ENCODE peak calls at places on chromosomes 11 and 22, in six cellular contexts. Q is CD4-positive, alpha-beta T cell; G is HFFc6; Y is neural crest cell; H is B cell; S is prostate gland. M is an unnamed sample.

GRCh38 chr11:331332-332060 is 10.8 kb upstream of the IFITM3 start:
- DNase-seq in Q (no peak), G (no peak), Y (no peak), H (no peak), S (no peak), M (no peak)

GRCh38 chr22:50317178-50317577 is 9.6 kb downstream of the DENND6B start:
- DNase-seq in Q (no peak), G (no peak), Y (no peak), H (no peak), S (no peak), M (peak)

GRCh38 chr11:68685656-68686380 is 1.5 kb downstream of the GAL start:
- DNase-seq in Q (no peak), G (no peak), Y (no peak), H (peak), S (no peak), M (no peak)

GRCh38 chr11:85948884-85949283 is 93.7 kb downstream of the CCDC83 start:
- DNase-seq in Q (no peak), G (no peak), Y (no peak), H (no peak), S (no peak), M (no peak)

GRCh38 chr22:26161746-26162145 is 7.5 kb upstream of the SEZ6L start:
- DNase-seq in Q (no peak), G (no peak), Y (no peak), H (no peak), S (no peak), M (no peak)

GRCh38 chr11:78331711-78332110 is 85.9 kb downstream of the GAB2 start:
- DNase-seq in Q (no peak), G (no peak), Y (peak), H (no peak), S (no peak), M (no peak)

GRCh38 chr11:12807621-12808020 is 133.4 kb downstream of the TEAD1 start:
- DNase-seq in Q (no peak), G (no peak), Y (no peak), H (no peak), S (no peak), M (no peak)

GRCh38 chr11:2825886-2826678 is 59.5 kb downstream of the CDKN1C start:
- DNase-seq in Q (no peak), G (peak), Y (no peak), H (no peak), S (peak), M (no peak)

GRCh38 chr11:116782728-116783127 is 5.1 kb downstream of the ZPR1 start:
- DNase-seq in Q (no peak), G (peak), Y (no peak), H (no peak), S (no peak), M (no peak)

GRCh38 chr11:64204464-64204989 is 2.0 kb upstream of the FERMT3 start:
- DNase-seq in Q (peak), G (peak), Y (peak), H (peak), S (peak), M (peak)

GRCh38 chr22:23696326-23696851 is 5.6 kb downstream of the RGL4 start:
- DNase-seq in Q (peak), G (no peak), Y (no peak), H (peak), S (no peak), M (peak)

GRCh38 chr11:128494418-128495332 is 92.7 kb downstream of the ETS1 start:
- DNase-seq in Q (no peak), G (no peak), Y (no peak), H (no peak), S (no peak), M (no peak)

GRCh38 chr11:12802418-12803085 is 128.3 kb downstream of the TEAD1 start:
- DNase-seq in Q (no peak), G (peak), Y (no peak), H (no peak), S (peak), M (no peak)

GRCh38 chr22:39661842-39662676 is 91.5 kb downstream of the CACNA1I start:
- DNase-seq in Q (peak), G (no peak), Y (no peak), H (peak), S (no peak), M (no peak)

GRCh38 chr22:20316217-20316843 is 3.5 kb downstream of the DGCR6L start:
- DNase-seq in Q (peak), G (no peak), Y (no peak), H (no peak), S (peak), M (no peak)

GRCh38 chr11:30740071-30740470 is 153.9 kb upstream of the MPPED2 start:
- DNase-seq in Q (no peak), G (no peak), Y (no peak), H (no peak), S (no peak), M (no peak)

GRCh38 chr11:47494996-47495855 is 46.3 kb upstream of the RAPSN start:
- DNase-seq in Q (no peak), G (no peak), Y (no peak), H (no peak), S (no peak), M (no peak)

GRCh38 chr11:14075118-14075601 is 112.6 kb downstream of the SPON1 start:
- DNase-seq in Q (peak), G (no peak), Y (no peak), H (no peak), S (no peak), M (no peak)

GRCh38 chr22:49528420-49528720 is 299.3 kb downstream of the BRD1 start:
- DNase-seq in Q (no peak), G (no peak), Y (no peak), H (no peak), S (no peak), M (no peak)

GRCh38 chr11:120168960-120169681 is 31.2 kb upstream of the TRIM29 start:
- DNase-seq in Q (peak), G (no peak), Y (peak), H (peak), S (peak), M (peak)

GRCh38 chr11:134049303-134049702 is 19.6 kb upstream of the JAM3 start:
- DNase-seq in Q (no peak), G (no peak), Y (no peak), H (no peak), S (no peak), M (no peak)

GRCh38 chr22:48696371-48696770 is 1131.3 kb downstream of the BRD1 start:
- DNase-seq in Q (no peak), G (no peak), Y (no peak), H (no peak), S (no peak), M (no peak)

GRCh38 chr11:111410951-111411350 is 31.9 kb upstream of the POU2AF1 start:
- DNase-seq in Q (no peak), G (no peak), Y (no peak), H (no peak), S (no peak), M (no peak)

GRCh38 chr11:33665666-33666065 is 35.0 kb downstream of the C11orf91 start:
- DNase-seq in Q (no peak), G (no peak), Y (no peak), H (no peak), S (no peak), M (no peak)

GRCh38 chr11:45899448-45900174 is 7.5 kb downstream of the FREY1 start:
- DNase-seq in Q (peak), G (peak), Y (peak), H (peak), S (peak), M (peak)

GRCh38 chr11:10443152-10443551 is 11.9 kb upstream of the AMPD3 start:
- DNase-seq in Q (no peak), G (no peak), Y (no peak), H (no peak), S (no peak), M (no peak)

GRCh38 chr11:26021026-26021425 is 310.9 kb upstream of the ANO3 start:
- DNase-seq in Q (no peak), G (no peak), Y (no peak), H (no peak), S (no peak), M (no peak)

GRCh38 chr22:33867118-33867863 is 53.0 kb downstream of the LARGE1 start:
- DNase-seq in Q (no peak), G (no peak), Y (no peak), H (no peak), S (no peak), M (no peak)

GRCh38 chr11:93188726-93189125 is 9.1 kb downstream of the SLC36A4 start:
- DNase-seq in Q (no peak), G (no peak), Y (no peak), H (no peak), S (no peak), M (no peak)

GRCh38 chr11:35474677-35475076 is 50.7 kb downstream of the PAMR1 start:
- DNase-seq in Q (no peak), G (no peak), Y (no peak), H (no peak), S (no peak), M (no peak)

GRCh38 chr11:75275581-75275980 is 35.0 kb downstream of the TPBGL start:
- DNase-seq in Q (peak), G (no peak), Y (no peak), H (peak), S (no peak), M (no peak)

DNA sequence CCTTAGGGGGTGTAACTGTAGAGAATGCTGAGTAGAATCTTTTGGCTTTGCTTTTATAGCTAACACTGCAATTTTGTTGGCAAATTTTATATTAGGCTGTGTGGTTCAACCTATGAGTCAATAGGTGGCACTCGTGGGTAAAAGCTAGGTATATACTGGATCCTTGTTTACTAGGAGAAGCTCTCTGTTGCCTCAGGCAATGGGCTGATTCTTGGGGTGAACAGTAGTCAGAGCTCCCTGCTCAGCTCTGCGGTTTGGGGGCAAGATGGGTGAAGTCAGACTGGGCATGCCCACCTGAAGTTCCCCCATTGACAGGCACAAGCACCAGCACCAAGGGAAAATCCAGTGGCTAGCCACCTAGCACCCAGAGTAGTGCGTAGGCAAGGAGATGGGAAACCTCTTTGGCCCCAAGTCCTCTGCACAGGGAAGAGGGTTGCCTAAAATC is 238.7 kb downstream of the FAM181B start:
- DNase-seq in Q (no peak), G (no peak), Y (peak), H (no peak), S (no peak), M (no peak)
- TF ChIP-seq CTCF in Q (no peak), G (no peak), Y (peak), H (no peak), S (no peak), M (no peak)

DNA sequence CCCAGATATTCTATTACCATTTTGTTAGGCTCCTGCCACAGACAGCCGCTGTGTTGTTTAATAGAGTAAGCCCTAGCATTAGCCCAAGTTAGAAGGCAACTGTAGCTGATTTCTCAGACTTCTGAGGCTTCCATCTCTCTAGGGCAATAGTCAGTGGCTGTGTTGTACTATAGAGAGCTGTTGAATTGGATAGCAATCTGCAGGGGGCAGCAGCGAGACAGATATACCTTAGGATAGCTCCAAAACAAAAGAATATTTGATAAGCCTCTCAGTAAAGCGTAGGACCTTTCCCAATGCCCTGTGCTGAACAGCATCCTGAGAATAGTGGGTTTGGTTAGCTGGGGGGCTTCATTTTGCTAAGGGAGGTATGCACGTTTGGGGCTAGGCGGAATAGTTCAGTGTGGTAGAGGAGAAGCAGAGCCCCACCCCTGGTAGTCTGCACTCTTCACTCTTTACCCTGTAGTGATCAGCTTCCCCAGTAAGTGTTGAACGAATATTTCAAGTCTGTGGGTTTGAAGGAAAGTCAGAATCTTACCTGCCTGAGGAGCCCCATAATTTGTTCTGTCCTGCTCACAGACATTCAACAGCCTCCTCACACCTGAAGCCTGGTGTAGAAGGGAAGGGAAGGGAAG is 515.1 kb downstream of the INSC start:
- DNase-seq in Q (no peak), G (no peak), Y (peak), H (no peak), S (no peak), M (peak)
- TF ChIP-seq CTCF in Q (no peak), G (no peak), Y (peak), H (no peak), S (no peak), M (no peak)

DNA sequence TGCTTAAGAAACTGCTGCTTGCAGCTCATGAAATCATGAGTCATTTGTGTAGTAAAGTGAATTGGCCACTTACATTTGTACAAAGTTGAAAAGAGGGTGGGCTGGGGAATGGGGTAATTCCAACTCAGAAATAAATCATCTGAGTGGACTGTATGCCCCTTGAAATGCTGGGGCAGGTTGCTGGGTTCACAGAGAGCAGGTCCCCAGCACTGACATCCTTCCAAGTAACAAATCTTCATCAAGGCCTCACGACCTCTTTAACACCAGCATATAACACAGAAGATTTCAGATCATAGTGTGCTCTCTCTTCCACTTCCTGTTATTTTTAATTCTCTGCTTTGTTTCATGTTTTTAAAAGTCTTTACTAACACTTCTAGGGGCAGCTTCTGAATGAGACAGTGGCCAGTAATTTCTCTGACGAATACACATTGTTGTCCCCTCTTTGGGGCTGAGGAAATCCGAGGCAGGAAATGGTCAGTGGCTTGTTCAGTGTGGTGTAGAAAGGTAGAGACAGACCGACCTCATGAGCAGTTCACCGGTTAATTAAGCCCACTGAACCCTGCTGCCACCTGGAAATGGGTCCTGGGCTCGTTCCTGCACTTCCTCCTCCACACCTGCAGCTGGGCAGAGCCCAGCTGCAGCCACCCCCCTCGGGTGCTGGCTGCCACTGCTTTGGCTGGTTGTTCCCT is 127.8 kb downstream of the MAML2 start:
- DNase-seq in Q (peak), G (peak), Y (no peak), H (peak), S (no peak), M (peak)
- TF ChIP-seq CTCF in Q (no peak), G (no peak), Y (no peak), H (no peak), S (no peak), M (no peak)

GRCh38 chr11:49303080-49303479 is 94.7 kb upstream of the FOLH1 start:
- DNase-seq in Q (no peak), G (no peak), Y (no peak), H (no peak), S (no peak), M (no peak)

GRCh38 chr11:49302360-49302759 is 94.0 kb upstream of the FOLH1 start:
- DNase-seq in Q (no peak), G (no peak), Y (no peak), H (no peak), S (no peak), M (no peak)
- TF ChIP-seq CTCF in Q (no peak), G (no peak), Y (peak), H (no peak), S (no peak), M (no peak)

GRCh38 chr11:36569095-36569494 is 1.3 kb downstream of the RAG1 start:
- DNase-seq in Q (no peak), G (no peak), Y (no peak), H (no peak), S (no peak), M (no peak)

GRCh38 chr11:36567684-36568083 is at the start of gene RAG1:
- DNase-seq in Q (no peak), G (no peak), Y (no peak), H (no peak), S (no peak), M (no peak)

GRCh38 chr11:36564376-36565032 is 3.3 kb upstream of the RAG1 start:
- DNase-seq in Q (no peak), G (peak), Y (peak), H (no peak), S (peak), M (peak)

GRCh38 chr11:36565033-36565610 is 2.7 kb upstream of the RAG1 start:
- DNase-seq in Q (no peak), G (no peak), Y (no peak), H (no peak), S (no peak), M (no peak)

DNA sequence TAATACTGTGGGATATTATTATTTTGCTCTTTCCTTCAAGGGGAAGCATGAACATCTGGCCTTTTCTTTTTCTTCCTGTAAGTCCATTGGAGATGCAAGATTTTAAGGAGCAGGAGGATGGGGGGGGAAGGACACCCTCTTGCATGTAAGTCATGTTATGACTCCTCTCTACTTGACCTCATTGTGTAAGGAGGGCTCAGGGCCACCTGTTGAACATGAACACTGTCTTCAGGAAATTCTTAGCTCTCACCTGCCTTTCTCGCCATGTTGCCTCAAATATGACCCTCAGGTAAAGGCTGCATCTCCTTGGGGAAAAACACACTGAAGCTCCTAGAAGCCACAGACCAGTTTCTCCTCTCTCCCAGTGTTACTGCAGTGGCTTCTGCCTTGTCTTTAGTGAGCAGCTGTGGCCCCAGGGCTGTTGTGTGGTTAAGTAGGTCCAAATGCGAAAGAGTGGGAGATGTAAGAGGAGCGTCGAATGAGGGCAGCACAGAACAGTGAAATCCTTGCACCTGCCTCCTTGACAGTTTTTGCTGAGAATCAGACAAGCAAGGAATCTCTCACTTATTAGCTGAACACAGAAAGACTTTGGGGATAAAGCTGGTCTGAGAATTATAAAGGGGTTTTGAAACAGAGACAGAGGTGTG is 1.3 kb upstream of the RAG1 start:
- DNase-seq in Q (no peak), G (no peak), Y (no peak), H (no peak), S (no peak), M (no peak)
- TF ChIP-seq CTCF in Q (no peak), G (no peak), Y (no peak), H (no peak), S (no peak), M (no peak)

GRCh38 chr22:46250035-46250782 is at the start of gene CDPF1:
- DNase-seq in Q (peak), G (peak), Y (peak), H (peak), S (peak), M (peak)
- TF ChIP-seq CTCF in Q (no peak), G (no peak), Y (no peak), H (no peak), S (no peak), M (no peak)

DNA sequence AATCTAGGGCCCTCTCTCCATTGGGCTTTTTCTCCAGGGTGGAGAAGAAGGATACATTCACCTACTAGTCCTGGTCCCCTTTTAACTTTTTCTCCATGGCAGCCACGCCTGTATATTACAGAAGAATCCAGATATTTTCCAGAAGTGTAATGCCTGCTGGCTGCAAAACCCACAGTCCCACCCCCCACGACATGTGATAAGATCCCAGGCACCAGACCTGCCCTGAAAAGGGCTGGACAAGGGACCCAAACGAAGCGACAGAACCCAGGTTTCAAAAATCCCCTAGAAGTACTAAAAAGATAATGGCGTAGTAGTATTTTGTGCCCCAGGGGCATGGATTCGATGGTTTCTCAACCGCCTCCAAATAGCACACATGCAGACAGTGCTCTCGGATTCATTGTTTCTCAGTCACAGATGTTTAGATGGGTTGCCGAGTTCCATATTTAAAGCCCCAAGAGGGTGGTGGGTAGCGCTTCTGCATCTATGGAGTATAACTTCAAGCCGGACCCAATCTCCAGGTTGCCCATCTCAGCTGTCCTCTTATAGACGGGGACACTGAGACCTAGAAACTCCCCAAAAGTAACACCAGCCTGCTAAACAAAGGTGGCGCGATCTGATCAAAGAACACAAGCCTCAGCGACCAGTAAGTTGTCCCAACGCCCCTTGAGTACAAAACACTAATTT is 2.6 kb downstream of the WT1 start:
- DNase-seq in Q (no peak), G (no peak), Y (no peak), H (no peak), S (no peak), M (peak)
- TF ChIP-seq CTCF in Q (no peak), G (no peak), Y (no peak), H (no peak), S (no peak), M (no peak)